ENCODE peak calls at places on chromosomes 4 and X, in four cellular contexts. R is tibial nerve, Q is aorta, T is AG09309. H is an unnamed sample.

GRCh38 chr4:73723029-73723428 is 17.3 kb upstream of the CXCL8 start:
- DNase-seq in T (no peak), R (no peak), Q (no peak), H (no peak)

GRCh38 chrX:138191998-138192397 is 519.5 kb downstream of the FGF13 start:
- DNase-seq in T (no peak), R (no peak), Q (no peak), H (peak; percentile 22)

GRCh38 chr4:9880411-9881197 is 99.2 kb downstream of the DRD5 start:
- DNase-seq in R (no peak), Q (no peak), T (no peak), H (no peak)

GRCh38 chr4:140300271-140300970 is 73.0 kb upstream of the SCOC start:
- DNase-seq in Q (no peak), T (peak; percentile 37), R (no peak), H (peak; percentile 54)

GRCh38 chr4:89410687-89411086 is 103.1 kb upstream of the GPRIN3 start:
- DNase-seq in R (no peak), Q (no peak), T (peak; percentile 21), H (peak; percentile 60)

GRCh38 chr4:105227054-105227453 is 80.4 kb downstream of the TET2 start:
- DNase-seq in R (no peak), T (no peak), Q (no peak), H (no peak)

GRCh38 chr4:87843936-87844335 is 11.2 kb downstream of the MEPE start:
- DNase-seq in Q (no peak), R (no peak), T (peak; percentile 61), H (peak; percentile 55)

GRCh38 chr4:75514949-75515612 is 808 bp downstream of the THAP6 start:
- DNase-seq in T (no peak), Q (no peak), R (no peak), H (peak; percentile 9)

GRCh38 chrX:29397506-29397905 is 810.3 kb downstream of the IL1RAPL1 start:
- DNase-seq in Q (no peak), T (no peak), R (no peak), H (peak; percentile 15)